ENCODE peak calls at places on chromosomes 6 and 20, in seven cellular contexts. One of them, this sample, is unnamed.
A peak's percentile ranks its signal among the peaks of the same experiment; 100 is the strongest.

GRCh38 chr6:36999467-37000125 is 5.9 kb upstream of the FGD2 start:
- DNase-seq in ovary: no peak
- DNase-seq in heart right ventricle: no peak
- DNase-seq in astrocyte: no peak
- DNase-seq in lower lobe of right lung: no peak
- DNase-seq in CD4-positive, CD25-positive, alpha-beta regulatory T cell: no peak
- DNase-seq in heart left ventricle: no peak
- DNase-seq in this sample: no peak

GRCh38 chr6:158870418-158870957 is 51.3 kb upstream of the EZR start:
- DNase-seq in CD4-positive, CD25-positive, alpha-beta regulatory T cell: no peak
- DNase-seq in astrocyte: no peak
- DNase-seq in heart left ventricle: no peak
- DNase-seq in ovary: no peak
- DNase-seq in heart right ventricle: no peak
- DNase-seq in lower lobe of right lung: no peak
- DNase-seq in this sample: no peak

GRCh38 chr6:125303512-125303854 is 1.7 kb upstream of the HDDC2 start:
- DNase-seq in ovary: no peak
- DNase-seq in astrocyte: no peak
- DNase-seq in heart left ventricle: no peak
- DNase-seq in lower lobe of right lung: no peak
- DNase-seq in CD4-positive, CD25-positive, alpha-beta regulatory T cell: no peak
- DNase-seq in heart right ventricle: no peak
- DNase-seq in this sample: no peak

GRCh38 chr6:167760979-167761793 is 65.5 kb upstream of the AFDN start:
- DNase-seq in lower lobe of right lung: peak; percentile 59
- DNase-seq in CD4-positive, CD25-positive, alpha-beta regulatory T cell: no peak
- DNase-seq in heart left ventricle: no peak
- DNase-seq in ovary: peak; percentile 61
- DNase-seq in astrocyte: peak; percentile 28
- DNase-seq in heart right ventricle: peak; percentile 53
- DNase-seq in this sample: no peak

GRCh38 chr6:12381587-12381986 is 91.4 kb downstream of the EDN1 start:
- DNase-seq in astrocyte: peak; percentile 42
- DNase-seq in heart left ventricle: no peak
- DNase-seq in ovary: no peak
- DNase-seq in heart right ventricle: no peak
- DNase-seq in CD4-positive, CD25-positive, alpha-beta regulatory T cell: no peak
- DNase-seq in lower lobe of right lung: no peak
- DNase-seq in this sample: no peak

GRCh38 chr6:17418281-17419188 is 25.1 kb downstream of the CAP2 start:
- DNase-seq in lower lobe of right lung: no peak
- DNase-seq in heart right ventricle: no peak
- DNase-seq in heart left ventricle: no peak
- DNase-seq in CD4-positive, CD25-positive, alpha-beta regulatory T cell: no peak
- DNase-seq in ovary: no peak
- DNase-seq in astrocyte: peak; percentile 73
- DNase-seq in this sample: no peak

GRCh38 chr20:43726811-43727338 is at the start of gene GTSF1L:
- DNase-seq in astrocyte: peak; percentile 86
- DNase-seq in CD4-positive, CD25-positive, alpha-beta regulatory T cell: no peak
- DNase-seq in heart left ventricle: no peak
- DNase-seq in heart right ventricle: peak; percentile 15
- DNase-seq in ovary: no peak
- DNase-seq in lower lobe of right lung: no peak
- DNase-seq in this sample: no peak

GRCh38 chr20:46176744-46177378 is 58.7 kb downstream of the CD40 start:
- DNase-seq in astrocyte: no peak
- DNase-seq in ovary: no peak
- DNase-seq in heart right ventricle: no peak
- DNase-seq in heart left ventricle: no peak
- DNase-seq in CD4-positive, CD25-positive, alpha-beta regulatory T cell: no peak
- DNase-seq in lower lobe of right lung: no peak
- DNase-seq in this sample: no peak

GRCh38 chr6:128841518-128841917 is 41.4 kb upstream of the LAMA2 start:
- DNase-seq in heart right ventricle: no peak
- DNase-seq in heart left ventricle: no peak
- DNase-seq in lower lobe of right lung: no peak
- DNase-seq in ovary: no peak
- DNase-seq in CD4-positive, CD25-positive, alpha-beta regulatory T cell: no peak
- DNase-seq in astrocyte: no peak
- DNase-seq in this sample: no peak

GRCh38 chr20:50794846-50795634 is at the start of gene BCAS4:
- DNase-seq in CD4-positive, CD25-positive, alpha-beta regulatory T cell: peak; percentile 73
- DNase-seq in lower lobe of right lung: peak; percentile 80
- DNase-seq in ovary: peak; percentile 72
- DNase-seq in astrocyte: peak; percentile 45
- DNase-seq in heart right ventricle: peak; percentile 34
- DNase-seq in heart left ventricle: peak; percentile 64
- DNase-seq in this sample: peak; percentile 86

GRCh38 chr20:4971064-4971463 is 30.2 kb downstream of the SLC23A2 start:
- DNase-seq in CD4-positive, CD25-positive, alpha-beta regulatory T cell: no peak
- DNase-seq in lower lobe of right lung: no peak
- DNase-seq in heart right ventricle: no peak
- DNase-seq in astrocyte: no peak
- DNase-seq in heart left ventricle: no peak
- DNase-seq in ovary: no peak
- DNase-seq in this sample: no peak

GRCh38 chr20:4967752-4968477 is 33.4 kb downstream of the SLC23A2 start:
- DNase-seq in lower lobe of right lung: no peak
- DNase-seq in CD4-positive, CD25-positive, alpha-beta regulatory T cell: no peak
- DNase-seq in heart right ventricle: no peak
- DNase-seq in ovary: no peak
- DNase-seq in astrocyte: no peak
- DNase-seq in heart left ventricle: no peak
- DNase-seq in this sample: no peak

GRCh38 chr20:4966826-4967751 is 34.2 kb downstream of the SLC23A2 start:
- DNase-seq in heart right ventricle: no peak
- DNase-seq in CD4-positive, CD25-positive, alpha-beta regulatory T cell: no peak
- DNase-seq in astrocyte: no peak
- DNase-seq in ovary: no peak
- DNase-seq in heart left ventricle: no peak
- DNase-seq in lower lobe of right lung: no peak
- DNase-seq in this sample: no peak

GRCh38 chr20:4973330-4974097 is 27.8 kb downstream of the SLC23A2 start:
- DNase-seq in heart left ventricle: no peak
- DNase-seq in lower lobe of right lung: peak; percentile 59
- DNase-seq in astrocyte: peak; percentile 85
- DNase-seq in CD4-positive, CD25-positive, alpha-beta regulatory T cell: no peak
- DNase-seq in ovary: peak; percentile 83
- DNase-seq in heart right ventricle: peak; percentile 8
- DNase-seq in this sample: no peak

DNA sequence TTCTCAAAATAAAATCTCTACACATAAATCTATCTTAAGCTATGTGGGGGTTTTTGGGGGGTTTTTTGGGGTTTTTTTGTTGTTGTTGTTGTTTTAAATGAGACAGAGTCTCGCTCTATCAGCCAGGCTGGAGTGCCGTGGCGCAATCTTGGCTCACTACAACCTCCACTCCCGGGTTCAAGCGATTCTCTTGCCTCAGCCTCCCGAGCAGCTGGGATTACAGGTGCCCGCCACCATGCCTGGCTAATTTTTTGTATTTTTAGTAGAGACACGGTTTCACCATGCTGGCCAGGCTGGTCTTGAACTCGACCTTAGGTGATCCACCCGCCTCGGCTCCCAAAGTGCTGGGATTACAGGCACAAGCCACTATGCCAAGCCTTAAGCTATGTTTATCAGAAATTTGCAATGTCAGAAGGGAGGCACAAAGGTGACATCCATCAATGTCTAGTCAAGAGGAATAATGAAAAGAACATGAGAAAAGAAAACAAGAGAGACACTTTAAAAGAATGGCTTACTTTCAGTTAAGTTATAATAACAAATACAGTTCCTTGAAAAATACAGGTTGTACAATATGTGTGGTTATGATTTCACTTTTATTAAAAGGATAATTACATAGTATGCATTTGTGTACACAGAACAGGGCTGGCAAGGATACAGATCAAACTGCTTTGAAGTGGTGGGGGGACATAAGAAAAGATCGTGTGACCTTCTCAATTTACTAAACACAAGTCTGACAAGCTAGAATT is 28.6 kb downstream of the SLC23A2 start:
- DNase-seq in astrocyte: no peak
- DNase-seq in heart left ventricle: no peak
- DNase-seq in heart right ventricle: no peak
- DNase-seq in ovary: no peak
- DNase-seq in CD4-positive, CD25-positive, alpha-beta regulatory T cell: no peak
- DNase-seq in lower lobe of right lung: no peak
- DNase-seq in this sample: no peak
- H3K4me3 ChIP-seq in astrocyte: no peak overlapping the region
- H3K4me3 ChIP-seq in heart left ventricle: no peak overlapping the region
- H3K4me3 ChIP-seq in heart right ventricle: peak overlapping the region; percentile 39
- H3K4me3 ChIP-seq in ovary: no peak overlapping the region
- H3K4me3 ChIP-seq in CD4-positive, CD25-positive, alpha-beta regulatory T cell: peak overlapping the region; percentile 49
- H3K4me3 ChIP-seq in lower lobe of right lung: peak overlapping the region; percentile 38
- H3K4me3 ChIP-seq in this sample: no peak overlapping the region

GRCh38 chr6:6315660-6316059 is 4.8 kb downstream of the F13A1 start:
- DNase-seq in heart right ventricle: peak; percentile 40
- DNase-seq in lower lobe of right lung: no peak
- DNase-seq in ovary: no peak
- DNase-seq in heart left ventricle: no peak
- DNase-seq in astrocyte: no peak
- DNase-seq in CD4-positive, CD25-positive, alpha-beta regulatory T cell: no peak
- DNase-seq in this sample: no peak
- H3K9me3 ChIP-seq in heart right ventricle: no peaks in the 10 kb centered on the region
- H3K9me3 ChIP-seq in lower lobe of right lung: no peaks in the 10 kb centered on the region
- H3K9me3 ChIP-seq in ovary: no peaks in the 10 kb centered on the region
- H3K9me3 ChIP-seq in heart left ventricle: no peaks in the 10 kb centered on the region
- H3K9me3 ChIP-seq in astrocyte: no peaks in the 10 kb centered on the region
- H3K9me3 ChIP-seq in CD4-positive, CD25-positive, alpha-beta regulatory T cell: no peaks in the 10 kb centered on the region
- H3K9me3 ChIP-seq in this sample: no peaks in the 10 kb centered on the region

GRCh38 chr6:41559655-41560439 is 13.7 kb downstream of the FOXP4 start:
- DNase-seq in heart right ventricle: no peak
- DNase-seq in CD4-positive, CD25-positive, alpha-beta regulatory T cell: no peak
- DNase-seq in ovary: no peak
- DNase-seq in lower lobe of right lung: no peak
- DNase-seq in astrocyte: no peak
- DNase-seq in heart left ventricle: no peak
- DNase-seq in this sample: no peak
- H3K4me3 ChIP-seq in heart right ventricle: peak overlapping the region; percentile 64
- H3K4me3 ChIP-seq in CD4-positive, CD25-positive, alpha-beta regulatory T cell: peak overlapping the region; percentile 76
- H3K4me3 ChIP-seq in ovary: peak overlapping the region; percentile 58
- H3K4me3 ChIP-seq in lower lobe of right lung: peak overlapping the region; percentile 54
- H3K4me3 ChIP-seq in astrocyte: peak overlapping the region; percentile 53
- H3K4me3 ChIP-seq in heart left ventricle: peak overlapping the region; percentile 27
- H3K4me3 ChIP-seq in this sample: peak overlapping the region; percentile 80

DNA sequence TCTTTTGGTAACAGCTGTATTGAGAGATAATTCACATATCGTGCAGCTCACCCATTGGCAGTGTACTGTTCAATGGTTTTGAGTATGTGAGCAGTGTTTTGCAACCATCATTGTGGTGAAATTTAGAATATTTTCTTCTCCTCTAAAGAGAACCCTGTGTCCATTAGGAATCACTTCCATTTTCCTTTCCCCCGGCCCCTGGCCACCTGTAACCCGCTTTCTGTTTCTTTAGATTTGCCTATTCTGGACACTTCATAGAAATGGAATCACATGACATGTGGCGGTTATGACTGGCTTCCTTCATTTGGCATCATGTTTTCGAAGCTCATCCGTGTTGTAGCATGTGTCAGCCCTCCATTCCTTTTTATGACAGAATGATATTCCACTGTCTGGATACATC is 65.1 kb downstream of the PHACTR3 start:
- DNase-seq in lower lobe of right lung: no peak
- DNase-seq in CD4-positive, CD25-positive, alpha-beta regulatory T cell: no peak
- DNase-seq in heart left ventricle: no peak
- DNase-seq in astrocyte: no peak
- DNase-seq in heart right ventricle: no peak
- DNase-seq in ovary: no peak
- DNase-seq in this sample: no peak
- H3K9me3 ChIP-seq in lower lobe of right lung: no peaks in the 10 kb centered on the region
- H3K9me3 ChIP-seq in CD4-positive, CD25-positive, alpha-beta regulatory T cell: no peaks in the 10 kb centered on the region
- H3K9me3 ChIP-seq in heart left ventricle: no peaks in the 10 kb centered on the region
- H3K9me3 ChIP-seq in astrocyte: peaks cover 8% of the 10 kb centered on the region
- H3K9me3 ChIP-seq in heart right ventricle: no peaks in the 10 kb centered on the region
- H3K9me3 ChIP-seq in ovary: no peaks in the 10 kb centered on the region
- H3K9me3 ChIP-seq in this sample: no peaks in the 10 kb centered on the region

DNA sequence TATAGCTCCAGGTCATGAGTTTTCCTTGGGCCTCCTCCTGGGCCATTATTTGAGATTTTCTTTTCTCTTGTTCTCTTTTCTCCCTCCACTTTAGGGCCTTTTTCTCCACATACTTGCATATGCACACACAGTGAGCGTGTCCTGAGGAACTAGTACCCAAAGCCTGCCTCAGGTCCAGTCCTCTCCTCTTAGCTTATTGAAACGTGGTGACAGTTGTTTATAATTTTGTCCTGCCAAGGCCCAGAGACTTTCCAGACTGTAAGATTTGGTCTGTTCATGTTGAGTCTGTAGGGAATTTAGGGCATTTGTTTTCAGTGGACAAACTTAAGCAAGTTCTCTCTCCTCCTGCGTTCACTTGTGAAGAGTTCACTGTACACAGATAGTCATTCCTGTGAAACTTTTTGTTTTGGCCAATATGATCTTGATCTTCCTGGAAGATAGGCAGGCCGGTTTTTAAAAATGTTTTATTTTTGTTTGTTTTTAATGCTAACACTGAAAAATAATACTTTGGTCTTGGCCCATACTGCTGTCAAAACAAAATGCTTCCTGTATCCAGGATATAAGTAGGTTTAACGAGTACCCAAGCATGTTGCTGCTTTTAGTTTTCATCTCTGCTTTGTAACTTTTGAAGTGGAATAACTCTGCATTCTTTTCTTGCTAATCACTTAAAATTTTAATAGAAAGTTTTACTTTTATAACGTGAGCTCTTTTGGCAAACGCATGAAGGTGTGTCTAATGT is 20.7 kb downstream of the LRRC1 start:
- DNase-seq in heart right ventricle: no peak
- DNase-seq in heart left ventricle: no peak
- DNase-seq in CD4-positive, CD25-positive, alpha-beta regulatory T cell: no peak
- DNase-seq in astrocyte: no peak
- DNase-seq in lower lobe of right lung: no peak
- DNase-seq in ovary: no peak
- DNase-seq in this sample: no peak
- H3K4me3 ChIP-seq in heart right ventricle: no peak overlapping the region
- H3K4me3 ChIP-seq in heart left ventricle: no peak overlapping the region
- H3K4me3 ChIP-seq in CD4-positive, CD25-positive, alpha-beta regulatory T cell: no peak overlapping the region
- H3K4me3 ChIP-seq in astrocyte: no peak overlapping the region
- H3K4me3 ChIP-seq in lower lobe of right lung: no peak overlapping the region
- H3K4me3 ChIP-seq in ovary: no peak overlapping the region
- H3K4me3 ChIP-seq in this sample: no peak overlapping the region

GRCh38 chr20:60650087-60650486 is 602.0 kb upstream of the CDH4 start:
- DNase-seq in ovary: no peak
- DNase-seq in CD4-positive, CD25-positive, alpha-beta regulatory T cell: no peak
- DNase-seq in astrocyte: no peak
- DNase-seq in heart left ventricle: no peak
- DNase-seq in lower lobe of right lung: no peak
- DNase-seq in heart right ventricle: no peak
- DNase-seq in this sample: no peak
- H3K9me3 ChIP-seq in ovary: no peaks in the 10 kb centered on the region
- H3K9me3 ChIP-seq in CD4-positive, CD25-positive, alpha-beta regulatory T cell: no peaks in the 10 kb centered on the region
- H3K9me3 ChIP-seq in astrocyte: peaks cover 8% of the 10 kb centered on the region
- H3K9me3 ChIP-seq in heart left ventricle: no peaks in the 10 kb centered on the region
- H3K9me3 ChIP-seq in lower lobe of right lung: no peaks in the 10 kb centered on the region
- H3K9me3 ChIP-seq in heart right ventricle: no peaks in the 10 kb centered on the region
- H3K9me3 ChIP-seq in this sample: no peaks in the 10 kb centered on the region